ENCODE peak calls at places on chromosomes 2 and 18, in four cellular contexts. One of them, this sample, is unnamed.

GRCh38 chr2:120935339-120936313 is 200.0 kb downstream of the GLI2 start:
- DNase-seq in ascending aorta: no peak
- DNase-seq in AG04450: no peak
- DNase-seq in uterus: peak
- DNase-seq in this sample: peak

GRCh38 chr2:230216489-230216888 is 3.3 kb downstream of the SP110 start:
- DNase-seq in ascending aorta: no peak
- DNase-seq in AG04450: no peak
- DNase-seq in uterus: no peak
- DNase-seq in this sample: no peak

GRCh38 chr2:55093381-55093780 is 43.1 kb upstream of the RTN4 start:
- DNase-seq in ascending aorta: no peak
- DNase-seq in AG04450: no peak
- DNase-seq in uterus: no peak
- DNase-seq in this sample: peak

GRCh38 chr2:134137182-134137595 is 116.7 kb upstream of the MGAT5 start:
- DNase-seq in ascending aorta: peak
- DNase-seq in AG04450: no peak
- DNase-seq in uterus: no peak
- DNase-seq in this sample: peak

GRCh38 chr18:54774423-54774822 is 53.9 kb upstream of the RAB27B start:
- DNase-seq in ascending aorta: no peak
- DNase-seq in AG04450: no peak
- DNase-seq in uterus: no peak
- DNase-seq in this sample: peak

GRCh38 chr2:4047961-4048891 is 344.9 kb downstream of the DCDC2C start:
- DNase-seq in ascending aorta: no peak
- DNase-seq in AG04450: no peak
- DNase-seq in uterus: no peak
- DNase-seq in this sample: peak

GRCh38 chr2:171598713-171599319 is 76.5 kb downstream of the CYBRD1 start:
- DNase-seq in ascending aorta: no peak
- DNase-seq in AG04450: peak
- DNase-seq in uterus: no peak
- DNase-seq in this sample: peak

GRCh38 chr2:109447251-109447661 is 166.5 kb downstream of the SEPTIN10 start:
- DNase-seq in ascending aorta: peak
- DNase-seq in AG04450: peak
- DNase-seq in uterus: peak
- DNase-seq in this sample: peak

GRCh38 chr2:232626584-232626983 is 6.8 kb upstream of the EFHD1 start:
- DNase-seq in ascending aorta: no peak
- DNase-seq in AG04450: no peak
- DNase-seq in uterus: no peak
- DNase-seq in this sample: no peak

GRCh38 chr2:45778720-45779171 is 127.3 kb downstream of the PRKCE start:
- DNase-seq in ascending aorta: peak
- DNase-seq in AG04450: no peak
- DNase-seq in uterus: peak
- DNase-seq in this sample: peak

GRCh38 chr2:98555681-98556080 is 52.6 kb downstream of the COA5 start:
- DNase-seq in ascending aorta: no peak
- DNase-seq in AG04450: no peak
- DNase-seq in uterus: no peak
- DNase-seq in this sample: no peak

GRCh38 chr2:240832205-240832727 is 12.2 kb upstream of the KIF1A start:
- DNase-seq in ascending aorta: peak
- DNase-seq in AG04450: peak
- DNase-seq in uterus: peak
- DNase-seq in this sample: peak

GRCh38 chr2:100580474-100581264 is 17.9 kb downstream of the PDCL3 start:
- DNase-seq in ascending aorta: peak
- DNase-seq in AG04450: no peak
- DNase-seq in uterus: no peak
- DNase-seq in this sample: no peak

GRCh38 chr2:229348135-229348534 is 77.0 kb upstream of the PID1 start:
- DNase-seq in ascending aorta: no peak
- DNase-seq in AG04450: no peak
- DNase-seq in uterus: no peak
- DNase-seq in this sample: no peak

GRCh38 chr2:191645032-191645431 is 32.9 kb upstream of the NABP1 start:
- DNase-seq in ascending aorta: no peak
- DNase-seq in AG04450: no peak
- DNase-seq in uterus: no peak
- DNase-seq in this sample: no peak

GRCh38 chr2:27078267-27079194 is at the start of gene EMILIN1:
- DNase-seq in ascending aorta: peak
- DNase-seq in AG04450: peak
- DNase-seq in uterus: peak
- DNase-seq in this sample: peak

GRCh38 chr2:96769816-96770215 is 9.1 kb downstream of the CNNM4 start:
- DNase-seq in ascending aorta: no peak
- DNase-seq in AG04450: no peak
- DNase-seq in uterus: no peak
- DNase-seq in this sample: no peak

GRCh38 chr2:111659361-111660281 is 224.4 kb downstream of the ANAPC1 start:
- DNase-seq in ascending aorta: peak
- DNase-seq in AG04450: no peak
- DNase-seq in uterus: peak
- DNase-seq in this sample: peak

GRCh38 chr2:64442801-64443429 is 11.0 kb upstream of the LGALSL start:
- DNase-seq in ascending aorta: no peak
- DNase-seq in AG04450: no peak
- DNase-seq in uterus: no peak
- DNase-seq in this sample: no peak

GRCh38 chr2:106025796-106026195 is 168.3 kb downstream of the UXS1 start:
- DNase-seq in ascending aorta: no peak
- DNase-seq in AG04450: no peak
- DNase-seq in uterus: no peak
- DNase-seq in this sample: no peak

GRCh38 chr2:239236043-239236807 is 164.6 kb downstream of the HDAC4 start:
- DNase-seq in ascending aorta: peak
- DNase-seq in AG04450: no peak
- DNase-seq in uterus: no peak
- DNase-seq in this sample: no peak

GRCh38 chr2:12300927-12301326 is 415.8 kb upstream of the TRIB2 start:
- DNase-seq in ascending aorta: no peak
- DNase-seq in AG04450: no peak
- DNase-seq in uterus: no peak
- DNase-seq in this sample: no peak

GRCh38 chr2:200863655-200864205 is 728 bp downstream of the CLK1 start:
- DNase-seq in ascending aorta: no peak
- DNase-seq in AG04450: no peak
- DNase-seq in uterus: no peak
- DNase-seq in this sample: no peak

GRCh38 chr18:2641638-2642037 is 13.9 kb upstream of the SMCHD1 start:
- DNase-seq in ascending aorta: no peak
- DNase-seq in AG04450: no peak
- DNase-seq in uterus: no peak
- DNase-seq in this sample: no peak

GRCh38 chr2:70949086-70949485 is 13.4 kb downstream of the ATP6V1B1 start:
- DNase-seq in ascending aorta: no peak
- DNase-seq in AG04450: no peak
- DNase-seq in uterus: no peak
- DNase-seq in this sample: no peak

GRCh38 chr18:53850918-53851317 is 373.6 kb downstream of the MBD2 start:
- DNase-seq in ascending aorta: no peak
- DNase-seq in AG04450: no peak
- DNase-seq in uterus: no peak
- DNase-seq in this sample: no peak

GRCh38 chr2:182642328-182642727 is 73.7 kb upstream of the DNAJC10 start:
- DNase-seq in ascending aorta: no peak
- DNase-seq in AG04450: no peak
- DNase-seq in uterus: peak
- DNase-seq in this sample: peak

GRCh38 chr2:96665083-96665569 is 22.6 kb downstream of the FER1L5 start:
- DNase-seq in ascending aorta: peak
- DNase-seq in AG04450: peak
- DNase-seq in uterus: peak
- DNase-seq in this sample: peak

GRCh38 chr2:24304098-24304497 is 56.2 kb downstream of the ITSN2 start:
- DNase-seq in ascending aorta: peak
- DNase-seq in AG04450: peak
- DNase-seq in uterus: peak
- DNase-seq in this sample: peak

GRCh38 chr2:162974771-162975170 is 136.2 kb upstream of the KCNH7 start:
- DNase-seq in ascending aorta: no peak
- DNase-seq in AG04450: no peak
- DNase-seq in uterus: no peak
- DNase-seq in this sample: no peak

GRCh38 chr2:234982096-234982834 is 30.4 kb downstream of the SH3BP4 start:
- DNase-seq in ascending aorta: no peak
- DNase-seq in AG04450: no peak
- DNase-seq in uterus: no peak
- DNase-seq in this sample: no peak

GRCh38 chr2:231238694-231239093 is 40.3 kb downstream of the ARMC9 start:
- DNase-seq in ascending aorta: no peak
- DNase-seq in AG04450: no peak
- DNase-seq in uterus: no peak
- DNase-seq in this sample: no peak

GRCh38 chr2:9211496-9211895 is 4.9 kb downstream of the ASAP2 start:
- DNase-seq in ascending aorta: peak
- DNase-seq in AG04450: no peak
- DNase-seq in uterus: no peak
- DNase-seq in this sample: no peak

GRCh38 chr2:111703759-111704158 is 180.2 kb downstream of the ANAPC1 start:
- DNase-seq in ascending aorta: peak
- DNase-seq in AG04450: no peak
- DNase-seq in uterus: no peak
- DNase-seq in this sample: no peak

GRCh38 chr2:23524261-23524706 is 139.3 kb downstream of the KLHL29 start:
- DNase-seq in ascending aorta: peak
- DNase-seq in AG04450: no peak
- DNase-seq in uterus: peak
- DNase-seq in this sample: peak

GRCh38 chr2:66827851-66828250 is 392.9 kb downstream of the MEIS1 start:
- DNase-seq in ascending aorta: no peak
- DNase-seq in AG04450: no peak
- DNase-seq in uterus: no peak
- DNase-seq in this sample: no peak

GRCh38 chr18:75489493-75490190 is 62.1 kb upstream of the SMIM21 start:
- DNase-seq in ascending aorta: no peak
- DNase-seq in AG04450: peak
- DNase-seq in uterus: peak
- DNase-seq in this sample: peak

DNA sequence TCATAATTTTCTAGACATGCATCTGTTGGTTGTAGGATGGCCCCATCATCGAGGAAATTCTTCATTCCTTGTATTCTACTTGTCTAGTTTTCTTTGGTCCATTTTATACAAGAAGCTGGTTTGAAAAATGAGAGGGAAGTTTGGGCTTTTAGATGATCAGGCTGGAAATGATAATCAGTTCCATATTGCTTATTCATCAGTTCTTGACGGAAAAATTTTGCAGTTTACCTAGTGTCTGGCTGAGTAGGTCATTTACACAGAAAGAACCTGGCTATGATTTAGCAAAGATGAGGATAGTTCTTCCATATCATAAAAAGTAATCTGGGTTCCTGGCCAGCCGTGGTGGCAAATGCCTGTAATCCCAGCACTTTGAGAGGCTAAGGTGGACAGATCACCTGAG is 374.9 kb downstream of the LRRTM1 start:
- DNase-seq in ascending aorta: no peak
- DNase-seq in AG04450: no peak
- DNase-seq in uterus: no peak
- DNase-seq in this sample: no peak
- H3K4me3 ChIP-seq in ascending aorta: no peak
- H3K4me3 ChIP-seq in AG04450: no peak
- H3K4me3 ChIP-seq in uterus: no peak
- H3K4me3 ChIP-seq in this sample: no peak

GRCh38 chr18:76805221-76805620 is 17.1 kb upstream of the ZNF236 start:
- DNase-seq in ascending aorta: no peak
- DNase-seq in AG04450: no peak
- DNase-seq in uterus: no peak
- DNase-seq in this sample: peak
- TF ChIP-seq CTCF in ascending aorta: no peak
- TF ChIP-seq CTCF in AG04450: no peak
- TF ChIP-seq CTCF in uterus: no peak
- TF ChIP-seq CTCF in this sample: no peak

DNA sequence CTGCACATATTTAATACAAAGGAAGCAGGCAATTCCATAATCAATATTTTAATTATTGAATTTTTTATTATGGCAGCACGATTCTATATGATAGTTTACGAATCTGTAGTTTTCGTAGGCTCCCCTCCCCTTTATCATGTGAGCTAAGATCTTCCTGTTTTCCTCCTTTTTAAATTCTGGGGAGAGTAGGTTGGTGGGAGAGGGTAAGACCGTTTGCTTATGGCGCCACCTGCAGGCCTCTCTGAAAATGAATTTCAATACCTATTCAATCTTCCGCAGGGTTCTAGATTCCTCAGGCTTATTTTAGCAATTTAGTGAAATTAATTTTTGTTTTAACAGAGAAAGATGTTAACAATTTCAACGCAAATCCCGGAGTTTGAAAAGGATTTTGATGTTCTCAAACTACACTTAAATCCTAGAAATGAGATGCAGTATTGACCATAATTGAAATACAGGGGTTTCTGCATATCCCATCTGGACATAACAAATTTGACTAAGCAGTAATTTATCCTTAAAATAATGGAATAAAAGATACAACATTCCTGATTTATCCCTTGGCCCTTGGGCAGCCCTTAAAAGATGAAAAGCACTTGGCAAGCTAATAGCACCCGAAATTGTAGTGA is 12.8 kb upstream of the GBX2 start:
- DNase-seq in ascending aorta: no peak
- DNase-seq in AG04450: peak
- DNase-seq in uterus: no peak
- DNase-seq in this sample: peak
- H3K4me3 ChIP-seq in ascending aorta: no peak
- H3K4me3 ChIP-seq in AG04450: no peak
- H3K4me3 ChIP-seq in uterus: no peak
- H3K4me3 ChIP-seq in this sample: no peak

DNA sequence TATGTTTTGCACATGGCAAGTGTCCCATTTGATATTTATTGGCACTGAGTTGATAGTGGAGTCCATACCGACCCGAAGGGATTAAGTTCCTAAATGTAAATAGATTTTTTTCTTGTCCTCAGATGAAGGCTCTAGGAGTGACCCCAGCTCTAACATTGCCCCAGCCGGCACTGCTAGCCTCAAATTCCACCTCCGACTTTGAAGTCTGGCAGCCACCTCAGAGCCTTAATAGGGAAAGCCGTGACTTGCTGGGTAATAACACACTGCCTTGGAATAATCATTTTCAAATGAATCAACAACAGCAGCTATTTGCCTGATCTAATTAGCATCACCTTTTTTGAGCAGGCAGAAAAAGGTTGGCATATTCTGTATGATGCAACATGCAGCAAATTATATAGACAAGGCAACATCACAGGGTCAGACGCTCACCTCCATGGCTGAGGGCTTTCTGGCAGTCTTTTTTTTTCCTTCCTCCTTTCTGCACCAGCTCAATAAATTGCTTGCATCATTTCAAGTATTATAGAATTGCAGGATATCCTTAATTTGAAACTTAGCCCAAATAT is 276.4 kb upstream of the ATP5MC3 start:
- DNase-seq in ascending aorta: no peak
- DNase-seq in AG04450: no peak
- DNase-seq in uterus: no peak
- DNase-seq in this sample: no peak
- TF ChIP-seq CTCF in ascending aorta: no peak
- TF ChIP-seq CTCF in AG04450: no peak
- TF ChIP-seq CTCF in uterus: no peak
- TF ChIP-seq CTCF in this sample: no peak

GRCh38 chr2:224646242-224646846 is 61.2 kb upstream of the CUL3 start:
- DNase-seq in ascending aorta: no peak
- DNase-seq in AG04450: no peak
- DNase-seq in uterus: no peak
- DNase-seq in this sample: peak
- H3K4me3 ChIP-seq in ascending aorta: no peak
- H3K4me3 ChIP-seq in AG04450: no peak
- H3K4me3 ChIP-seq in uterus: no peak
- H3K4me3 ChIP-seq in this sample: no peak